ENCODE peak calls at places on chromosomes 7 and 10, in nine cellular contexts. One of them, this sample, is unnamed.

GRCh38 chr10:62186999-62187695 is 81.5 kb downstream of the RTKN2 start:
- DNase-seq in GM23248: peak
- DNase-seq in NT2/D1: no peak
- DNase-seq in PC-3: peak
- DNase-seq in Karpas-422: no peak
- DNase-seq in mesendoderm: no peak
- DNase-seq in colonic mucosa: no peak
- DNase-seq in K562: no peak
- DNase-seq in HCT116: no peak
- DNase-seq in this sample: no peak

GRCh38 chr7:71261066-71261465 is 129.1 kb downstream of the GALNT17 start:
- DNase-seq in GM23248: no peak
- DNase-seq in NT2/D1: no peak
- DNase-seq in PC-3: no peak
- DNase-seq in Karpas-422: no peak
- DNase-seq in mesendoderm: no peak
- DNase-seq in colonic mucosa: no peak
- DNase-seq in K562: no peak
- DNase-seq in HCT116: no peak
- DNase-seq in this sample: no peak

GRCh38 chr10:61835069-61835908 is 66.2 kb upstream of the ARID5B start:
- DNase-seq in GM23248: peak
- DNase-seq in NT2/D1: no peak
- DNase-seq in PC-3: peak
- DNase-seq in Karpas-422: peak
- DNase-seq in mesendoderm: peak
- DNase-seq in colonic mucosa: no peak
- DNase-seq in K562: peak
- DNase-seq in HCT116: peak
- DNase-seq in this sample: peak

GRCh38 chr7:108442039-108442568 is 14.1 kb downstream of the NRCAM start:
- DNase-seq in GM23248: no peak
- DNase-seq in NT2/D1: no peak
- DNase-seq in PC-3: peak
- DNase-seq in Karpas-422: no peak
- DNase-seq in mesendoderm: peak
- DNase-seq in colonic mucosa: no peak
- DNase-seq in K562: no peak
- DNase-seq in HCT116: peak
- DNase-seq in this sample: no peak

GRCh38 chr7:66033471-66034385 is 41.9 kb upstream of the ASL start:
- DNase-seq in GM23248: peak
- DNase-seq in NT2/D1: no peak
- DNase-seq in PC-3: no peak
- DNase-seq in Karpas-422: no peak
- DNase-seq in mesendoderm: no peak
- DNase-seq in colonic mucosa: no peak
- DNase-seq in K562: no peak
- DNase-seq in HCT116: no peak
- DNase-seq in this sample: no peak

GRCh38 chr7:44159824-44160630 is 18.9 kb upstream of the MYL7 start:
- DNase-seq in GM23248: no peak
- DNase-seq in NT2/D1: no peak
- DNase-seq in PC-3: no peak
- DNase-seq in Karpas-422: no peak
- DNase-seq in mesendoderm: no peak
- DNase-seq in colonic mucosa: no peak
- DNase-seq in K562: no peak
- DNase-seq in HCT116: no peak
- DNase-seq in this sample: peak

GRCh38 chr10:123840714-123841113 is 50.9 kb downstream of the CPXM2 start:
- DNase-seq in GM23248: no peak
- DNase-seq in NT2/D1: no peak
- DNase-seq in PC-3: no peak
- DNase-seq in Karpas-422: no peak
- DNase-seq in mesendoderm: no peak
- DNase-seq in colonic mucosa: no peak
- DNase-seq in K562: no peak
- DNase-seq in HCT116: no peak
- DNase-seq in this sample: no peak

GRCh38 chr7:24902276-24902675 is 77.7 kb downstream of the OSBPL3 start:
- DNase-seq in GM23248: peak
- DNase-seq in NT2/D1: no peak
- DNase-seq in PC-3: no peak
- DNase-seq in Karpas-422: no peak
- DNase-seq in mesendoderm: no peak
- DNase-seq in colonic mucosa: no peak
- DNase-seq in K562: no peak
- DNase-seq in HCT116: no peak
- DNase-seq in this sample: no peak

GRCh38 chr10:47033081-47033480 is 121.9 kb downstream of the PTPN20 start:
- DNase-seq in GM23248: no peak
- DNase-seq in NT2/D1: no peak
- DNase-seq in PC-3: no peak
- DNase-seq in Karpas-422: no peak
- DNase-seq in mesendoderm: no peak
- DNase-seq in colonic mucosa: no peak
- DNase-seq in K562: no peak
- DNase-seq in HCT116: no peak
- DNase-seq in this sample: no peak

GRCh38 chr7:70271617-70272081 is 673.4 kb downstream of the AUTS2 start:
- DNase-seq in GM23248: peak
- DNase-seq in NT2/D1: no peak
- DNase-seq in PC-3: no peak
- DNase-seq in Karpas-422: no peak
- DNase-seq in mesendoderm: no peak
- DNase-seq in colonic mucosa: no peak
- DNase-seq in K562: no peak
- DNase-seq in HCT116: no peak
- DNase-seq in this sample: no peak

GRCh38 chr7:30926323-30926722 is 14.7 kb downstream of the AQP1 start:
- DNase-seq in GM23248: no peak
- DNase-seq in NT2/D1: no peak
- DNase-seq in PC-3: no peak
- DNase-seq in Karpas-422: no peak
- DNase-seq in mesendoderm: no peak
- DNase-seq in colonic mucosa: peak
- DNase-seq in K562: no peak
- DNase-seq in HCT116: no peak
- DNase-seq in this sample: peak

GRCh38 chr7:101687791-101688182 is 58.7 kb upstream of the MYL10 start:
- DNase-seq in GM23248: no peak
- DNase-seq in NT2/D1: no peak
- DNase-seq in PC-3: no peak
- DNase-seq in Karpas-422: no peak
- DNase-seq in mesendoderm: no peak
- DNase-seq in colonic mucosa: no peak
- DNase-seq in K562: no peak
- DNase-seq in HCT116: no peak
- DNase-seq in this sample: no peak

GRCh38 chr10:70672165-70672992 is at the start of gene ADAMTS14:
- DNase-seq in GM23248: peak
- DNase-seq in NT2/D1: no peak
- DNase-seq in PC-3: peak
- DNase-seq in Karpas-422: no peak
- DNase-seq in mesendoderm: peak
- DNase-seq in colonic mucosa: no peak
- DNase-seq in K562: peak
- DNase-seq in HCT116: peak
- DNase-seq in this sample: peak

GRCh38 chr10:11700539-11700938 is 41.6 kb upstream of the ECHDC3 start:
- DNase-seq in GM23248: no peak
- DNase-seq in NT2/D1: no peak
- DNase-seq in PC-3: no peak
- DNase-seq in Karpas-422: no peak
- DNase-seq in mesendoderm: no peak
- DNase-seq in colonic mucosa: no peak
- DNase-seq in K562: no peak
- DNase-seq in HCT116: no peak
- DNase-seq in this sample: no peak

GRCh38 chr10:133117688-133118071 is 30.0 kb downstream of the ADGRA1 start:
- DNase-seq in GM23248: no peak
- DNase-seq in NT2/D1: no peak
- DNase-seq in PC-3: no peak
- DNase-seq in Karpas-422: no peak
- DNase-seq in mesendoderm: no peak
- DNase-seq in colonic mucosa: no peak
- DNase-seq in K562: no peak
- DNase-seq in HCT116: no peak
- DNase-seq in this sample: no peak

GRCh38 chr7:158015403-158016116 is 572.1 kb downstream of the PTPRN2 start:
- DNase-seq in GM23248: no peak
- DNase-seq in NT2/D1: no peak
- DNase-seq in PC-3: no peak
- DNase-seq in Karpas-422: no peak
- DNase-seq in mesendoderm: no peak
- DNase-seq in colonic mucosa: no peak
- DNase-seq in K562: no peak
- DNase-seq in HCT116: no peak
- DNase-seq in this sample: peak

GRCh38 chr10:122271076-122271475 is at the start of gene BTBD16:
- DNase-seq in GM23248: no peak
- DNase-seq in NT2/D1: no peak
- DNase-seq in PC-3: no peak
- DNase-seq in Karpas-422: no peak
- DNase-seq in mesendoderm: no peak
- DNase-seq in colonic mucosa: no peak
- DNase-seq in K562: no peak
- DNase-seq in HCT116: no peak
- DNase-seq in this sample: peak

GRCh38 chr7:39827571-39827970 is 122.5 kb upstream of the CDK13 start:
- DNase-seq in GM23248: no peak
- DNase-seq in NT2/D1: no peak
- DNase-seq in PC-3: no peak
- DNase-seq in Karpas-422: no peak
- DNase-seq in mesendoderm: no peak
- DNase-seq in colonic mucosa: no peak
- DNase-seq in K562: no peak
- DNase-seq in HCT116: no peak
- DNase-seq in this sample: no peak

DNA sequence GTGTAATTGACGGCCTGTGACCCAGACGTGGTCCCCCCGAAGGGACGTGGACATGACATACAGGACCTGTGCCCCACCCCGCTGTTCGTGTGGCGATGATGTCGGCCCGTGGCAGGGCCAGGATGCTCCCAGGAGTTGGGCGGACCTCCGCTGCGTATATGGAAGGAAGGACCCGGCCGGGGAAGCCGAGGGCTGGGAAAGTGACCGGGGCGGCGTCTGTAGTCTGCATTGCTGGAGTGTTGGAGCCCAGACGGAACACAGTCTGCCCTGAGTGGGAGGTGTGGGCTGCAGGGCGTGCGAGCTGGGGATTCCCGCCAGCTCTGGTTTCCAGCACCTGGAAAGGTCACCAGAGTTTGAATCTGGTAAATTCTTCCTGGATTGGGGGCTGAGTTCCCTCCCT is 45.0 kb upstream of the FOXL3 start:
- DNase-seq in GM23248: no peak
- DNase-seq in NT2/D1: no peak
- DNase-seq in PC-3: no peak
- DNase-seq in Karpas-422: no peak
- DNase-seq in mesendoderm: no peak
- DNase-seq in colonic mucosa: no peak
- DNase-seq in K562: no peak
- DNase-seq in HCT116: no peak
- DNase-seq in this sample: no peak
- H3K9ac ChIP-seq in GM23248: no peak
- H3K9ac ChIP-seq in NT2/D1: no peak
- H3K9ac ChIP-seq in PC-3: no peak
- H3K9ac ChIP-seq in Karpas-422: no peak
- H3K9ac ChIP-seq in mesendoderm: no peak
- H3K9ac ChIP-seq in colonic mucosa: no peak
- H3K9ac ChIP-seq in K562: no peak
- H3K9ac ChIP-seq in HCT116: no peak
- H3K9ac ChIP-seq in this sample: no peak

GRCh38 chr10:470339-471003 is 219.0 kb downstream of the DIP2C start:
- DNase-seq in GM23248: no peak
- DNase-seq in NT2/D1: no peak
- DNase-seq in PC-3: no peak
- DNase-seq in Karpas-422: peak
- DNase-seq in mesendoderm: no peak
- DNase-seq in colonic mucosa: no peak
- DNase-seq in K562: no peak
- DNase-seq in HCT116: no peak
- DNase-seq in this sample: peak
- H3K9ac ChIP-seq in GM23248: no peak
- H3K9ac ChIP-seq in NT2/D1: no peak
- H3K9ac ChIP-seq in PC-3: no peak
- H3K9ac ChIP-seq in Karpas-422: no peak
- H3K9ac ChIP-seq in mesendoderm: no peak
- H3K9ac ChIP-seq in colonic mucosa: no peak
- H3K9ac ChIP-seq in K562: no peak
- H3K9ac ChIP-seq in HCT116: no peak
- H3K9ac ChIP-seq in this sample: no peak

GRCh38 chr7:139441961-139442360 is 41.5 kb downstream of the KLRG2 start:
- DNase-seq in GM23248: no peak
- DNase-seq in NT2/D1: no peak
- DNase-seq in PC-3: no peak
- DNase-seq in Karpas-422: no peak
- DNase-seq in mesendoderm: no peak
- DNase-seq in colonic mucosa: no peak
- DNase-seq in K562: no peak
- DNase-seq in HCT116: no peak
- DNase-seq in this sample: no peak
- H3K9ac ChIP-seq in GM23248: no peak
- H3K9ac ChIP-seq in NT2/D1: no peak
- H3K9ac ChIP-seq in PC-3: no peak
- H3K9ac ChIP-seq in Karpas-422: no peak
- H3K9ac ChIP-seq in mesendoderm: no peak
- H3K9ac ChIP-seq in colonic mucosa: no peak
- H3K9ac ChIP-seq in K562: no peak
- H3K9ac ChIP-seq in HCT116: no peak
- H3K9ac ChIP-seq in this sample: no peak

GRCh38 chr10:14565199-14565598 is 209.5 kb downstream of the FAM107B start:
- DNase-seq in GM23248: no peak
- DNase-seq in NT2/D1: no peak
- DNase-seq in PC-3: no peak
- DNase-seq in Karpas-422: no peak
- DNase-seq in mesendoderm: no peak
- DNase-seq in colonic mucosa: peak
- DNase-seq in K562: no peak
- DNase-seq in HCT116: no peak
- DNase-seq in this sample: no peak
- H3K9ac ChIP-seq in GM23248: no peak
- H3K9ac ChIP-seq in NT2/D1: no peak
- H3K9ac ChIP-seq in PC-3: no peak
- H3K9ac ChIP-seq in Karpas-422: no peak
- H3K9ac ChIP-seq in mesendoderm: no peak
- H3K9ac ChIP-seq in colonic mucosa: no peak
- H3K9ac ChIP-seq in K562: no peak
- H3K9ac ChIP-seq in HCT116: no peak
- H3K9ac ChIP-seq in this sample: no peak

GRCh38 chr7:62361-63116 is 129.8 kb upstream of the FAM20C start:
- DNase-seq in GM23248: no peak
- DNase-seq in NT2/D1: no peak
- DNase-seq in PC-3: no peak
- DNase-seq in Karpas-422: peak
- DNase-seq in mesendoderm: no peak
- DNase-seq in colonic mucosa: no peak
- DNase-seq in K562: no peak
- DNase-seq in HCT116: no peak
- DNase-seq in this sample: no peak
- H3K9ac ChIP-seq in GM23248: no peak
- H3K9ac ChIP-seq in NT2/D1: no peak
- H3K9ac ChIP-seq in PC-3: no peak
- H3K9ac ChIP-seq in Karpas-422: no peak
- H3K9ac ChIP-seq in mesendoderm: no peak
- H3K9ac ChIP-seq in colonic mucosa: no peak
- H3K9ac ChIP-seq in K562: no peak
- H3K9ac ChIP-seq in HCT116: no peak
- H3K9ac ChIP-seq in this sample: no peak

GRCh38 chr7:91264924-91265681 is 870 bp downstream of the FZD1 start:
- DNase-seq in GM23248: peak
- DNase-seq in NT2/D1: peak
- DNase-seq in PC-3: peak
- DNase-seq in Karpas-422: peak
- DNase-seq in mesendoderm: peak
- DNase-seq in colonic mucosa: peak
- DNase-seq in K562: no peak
- DNase-seq in HCT116: no peak
- DNase-seq in this sample: peak
- H3K9ac ChIP-seq in GM23248: peak
- H3K9ac ChIP-seq in NT2/D1: peak
- H3K9ac ChIP-seq in PC-3: peak
- H3K9ac ChIP-seq in Karpas-422: peak
- H3K9ac ChIP-seq in mesendoderm: peak
- H3K9ac ChIP-seq in colonic mucosa: peak
- H3K9ac ChIP-seq in K562: peak
- H3K9ac ChIP-seq in HCT116: peak
- H3K9ac ChIP-seq in this sample: no peak

This sample was measured in endodermal cell.